ENCODE peak calls at places on chromosomes 6 and 20, in four cellular contexts. H is fibroblast of mammary gland, N is SK-N-SH, L is lung. D is an unnamed sample.

GRCh38 chr6:53154071-53154470 is 5.4 kb upstream of the GCM1 start:
- DNase-seq in H (peak), N (no peak), L (no peak), D (no peak)

GRCh38 chr6:124858564-124858963 is 103.7 kb upstream of the RNF217 start:
- DNase-seq in H (no peak), N (no peak), L (no peak), D (no peak)

GRCh38 chr6:56347526-56347925 is 100.1 kb upstream of the COL21A1 start:
- DNase-seq in H (peak), N (no peak), L (no peak), D (no peak)

GRCh38 chr6:42368156-42368555 is 83.6 kb downstream of the TRERF1 start:
- DNase-seq in H (no peak), N (no peak), L (no peak), D (no peak)

GRCh38 chr6:41470341-41471063 is 75.7 kb upstream of the FOXP4 start:
- DNase-seq in H (peak), N (no peak), L (peak), D (no peak)

GRCh38 chr20:52191436-52192295 is at the start of gene ZFP64:
- DNase-seq in H (peak), N (peak), L (peak), D (peak)

GRCh38 chr6:38153946-38154345 is 334.4 kb downstream of the ZFAND3 start:
- DNase-seq in H (no peak), N (no peak), L (no peak), D (no peak)

GRCh38 chr20:18403269-18403668 is 63.6 kb downstream of the DZANK1 start:
- DNase-seq in H (no peak), N (no peak), L (no peak), D (no peak)

GRCh38 chr6:25342784-25343183 is 63.6 kb downstream of the CARMIL1 start:
- DNase-seq in H (peak), N (peak), L (no peak), D (no peak)

DNA sequence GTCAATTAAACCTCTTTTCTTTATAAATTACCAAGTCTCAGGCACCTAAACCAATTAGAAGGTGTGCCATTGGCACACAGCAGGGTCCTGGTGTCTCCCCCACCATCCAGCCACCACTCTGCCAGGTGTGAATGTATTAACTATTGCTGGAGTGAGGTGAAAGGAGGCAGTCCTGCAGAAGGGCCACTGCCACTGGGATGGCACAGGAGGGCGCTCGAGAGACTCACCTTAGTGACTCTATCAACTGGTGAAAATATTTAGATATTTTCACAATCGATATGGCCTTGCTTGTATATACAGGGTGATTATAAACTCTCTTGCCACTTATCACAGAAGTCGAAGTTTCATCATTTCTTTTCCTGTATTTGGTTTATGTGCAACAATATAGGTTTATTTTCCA is 145.6 kb upstream of the ESR1 start:
- DNase-seq in H (no peak), N (no peak), L (no peak), D (no peak)
- TF ChIP-seq CTCF in H (no peak), N (peak), L (no peak), D (no peak)

GRCh38 chr20:33075281-33075680 is 4.2 kb upstream of the BPIFB4 start:
- DNase-seq in H (no peak), N (no peak), L (no peak), D (no peak)
- TF ChIP-seq CTCF in H (no peak), N (no peak), L (no peak), D (no peak)

GRCh38 chr6:30889921-30890645 is 5.8 kb downstream of the DDR1 start:
- DNase-seq in H (no peak), N (peak), L (no peak), D (peak)
- TF ChIP-seq CTCF in H (no peak), N (no peak), L (no peak), D (no peak)

DNA sequence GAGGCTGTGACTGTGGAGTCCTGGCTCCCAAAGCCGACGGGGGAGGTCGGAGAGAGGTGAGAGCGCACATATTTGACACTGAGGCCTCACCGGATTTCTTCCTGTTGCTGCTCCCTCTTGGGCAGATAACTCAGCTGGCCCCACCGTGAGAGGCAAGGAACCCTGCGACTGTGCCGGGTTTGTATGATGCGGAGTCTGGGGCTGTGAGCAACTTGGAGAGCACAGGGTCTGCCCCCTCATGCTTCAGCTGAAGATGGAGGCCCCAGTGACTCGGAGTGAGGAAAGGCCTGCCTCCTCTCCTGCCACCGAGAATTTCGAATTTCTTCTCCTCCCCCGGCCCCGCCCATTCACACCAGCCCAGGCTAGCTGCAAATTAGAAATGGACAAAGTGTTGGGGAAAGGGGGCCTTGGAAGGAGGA is 160.5 kb downstream of the GRM4 start:
- DNase-seq in H (no peak), N (no peak), L (no peak), D (no peak)
- TF ChIP-seq CTCF in H (no peak), N (no peak), L (no peak), D (no peak)